ENCODE peak calls at places on chromosomes 3 and 15, in five cellular contexts. S is CD8-positive, alpha-beta T cell; G is kidney; E is activated naive CD4-positive, alpha-beta T cell; R is NCI-H2171 treated with DMSO at 0.1 percent for 48 hours. I is an unnamed sample.

GRCh38 chr3:141441381-141442365 is 45.2 kb upstream of the RASA2 start:
- DNase-seq in S (peak), G (no peak), E (peak), R (peak), I (peak)

GRCh38 chr3:62143843-62144450 is 229.4 kb downstream of the FEZF2 start:
- DNase-seq in S (no peak), G (no peak), E (no peak), R (no peak), I (no peak)

GRCh38 chr3:32226875-32227500 is 11.5 kb upstream of the CMTM8 start:
- DNase-seq in S (no peak), G (no peak), E (no peak), R (no peak), I (no peak)

GRCh38 chr15:40925863-40926658 is 3.1 kb upstream of the DLL4 start:
- DNase-seq in S (peak), G (peak), E (no peak), R (peak), I (no peak)

GRCh38 chr3:183291511-183292031 is 38.5 kb downstream of the B3GNT5 start:
- DNase-seq in S (no peak), G (no peak), E (no peak), R (no peak), I (no peak)

GRCh38 chr3:49666592-49666991 is 7.6 kb upstream of the APEH start:
- DNase-seq in S (no peak), G (no peak), E (no peak), R (no peak), I (no peak)

GRCh38 chr3:192303235-192303634 is 424.1 kb downstream of the FGF12 start:
- DNase-seq in S (no peak), G (no peak), E (no peak), R (peak), I (no peak)

GRCh38 chr15:44033894-44034293 is 161.2 kb downstream of the FRMD5 start:
- DNase-seq in S (no peak), G (no peak), E (no peak), R (no peak), I (no peak)

GRCh38 chr3:134333522-134334181 is 40.6 kb downstream of the AMOTL2 start:
- DNase-seq in S (no peak), G (no peak), E (no peak), R (no peak), I (no peak)

GRCh38 chr15:33907326-33907725 is 61.0 kb upstream of the CHRM5 start:
- DNase-seq in S (no peak), G (no peak), E (no peak), R (no peak), I (no peak)

GRCh38 chr3:45644467-45645201 is 44.6 kb upstream of the SACM1L start:
- DNase-seq in S (no peak), G (no peak), E (no peak), R (no peak), I (no peak)

GRCh38 chr3:53837331-53837730 is 8.9 kb downstream of the CHDH start:
- DNase-seq in S (no peak), G (no peak), E (no peak), R (no peak), I (peak)

GRCh38 chr3:177177670-177178295 is 19.5 kb downstream of the TBL1XR1 start:
- DNase-seq in S (no peak), G (no peak), E (no peak), R (peak), I (no peak)

GRCh38 chr15:85142324-85142723 is 160.7 kb downstream of the PDE8A start:
- DNase-seq in S (no peak), G (no peak), E (no peak), R (peak), I (no peak)

GRCh38 chr3:11391172-11391879 is 119.1 kb downstream of the ATG7 start:
- DNase-seq in S (no peak), G (no peak), E (no peak), R (no peak), I (no peak)

GRCh38 chr15:64152507-64153387 is 1.2 kb downstream of the SNX22 start:
- DNase-seq in S (no peak), G (peak), E (no peak), R (peak), I (no peak)

GRCh38 chr3:73298243-73299183 is 237.1 kb downstream of the EBLN2 start:
- DNase-seq in S (no peak), G (no peak), E (no peak), R (no peak), I (no peak)

GRCh38 chr3:149646181-149646766 is 11.6 kb downstream of the WWTR1 start:
- DNase-seq in S (no peak), G (no peak), E (no peak), R (no peak), I (no peak)

GRCh38 chr15:58889363-58889762 is 44.1 kb downstream of the SLTM start:
- DNase-seq in S (no peak), G (no peak), E (no peak), R (no peak), I (no peak)

GRCh38 chr3:67578416-67578815 is 76.0 kb downstream of the SUCLG2 start:
- DNase-seq in S (no peak), G (no peak), E (no peak), R (no peak), I (no peak)

GRCh38 chr15:85048430-85048829 is 66.8 kb downstream of the PDE8A start:
- DNase-seq in S (no peak), G (no peak), E (no peak), R (no peak), I (no peak)

GRCh38 chr3:120449701-120450216 is 1.0 kb downstream of the FSTL1 start:
- DNase-seq in S (no peak), G (no peak), E (no peak), R (peak), I (no peak)

GRCh38 chr15:34808016-34808415 is 12.7 kb upstream of the ACTC1 start:
- DNase-seq in S (no peak), G (no peak), E (no peak), R (no peak), I (no peak)

GRCh38 chr3:55489804-55490132 is 2.7 kb upstream of the WNT5A start:
- DNase-seq in S (no peak), G (peak), E (no peak), R (no peak), I (no peak)

GRCh38 chr15:74263473-74263872 is 27.3 kb downstream of the CCDC33 start:
- DNase-seq in S (no peak), G (no peak), E (no peak), R (peak), I (no peak)

GRCh38 chr3:188306435-188306980 is 152.6 kb downstream of the LPP start:
- DNase-seq in S (no peak), G (no peak), E (no peak), R (no peak), I (no peak)

GRCh38 chr3:10074666-10075065 is 33.4 kb downstream of the FANCD2OS start:
- DNase-seq in S (no peak), G (no peak), E (no peak), R (no peak), I (no peak)

GRCh38 chr3:112128843-112129727 is 4.0 kb downstream of the GCSAM start:
- DNase-seq in S (peak), G (no peak), E (no peak), R (peak), I (peak)

GRCh38 chr3:42556089-42556632 is 25.6 kb downstream of the SEC22C start:
- DNase-seq in S (peak), G (no peak), E (no peak), R (no peak), I (peak)